ENCODE peak calls at places on chromosomes 16 and 17, in eight cellular contexts. I is fibroblast of the aortic adventitia, U is pancreas, X is HCT116, V is cardiac fibroblast, T is dorsolateral prefrontal cortex, Z is OCI-LY7, H is MM.1S. E is an unnamed sample.

GRCh38 chr17:50095626-50096037 is 481 bp downstream of the PDK2 start:
- DNase-seq in I (peak; percentile 22), U (no peak), X (no peak), V (peak; percentile 38), T (no peak), Z (peak; percentile 35), H (no peak), E (no peak)

GRCh38 chr16:89072216-89073130 is 21.2 kb upstream of the ACSF3 start:
- DNase-seq in I (peak; percentile 37), U (no peak), X (no peak), V (peak; percentile 24), T (no peak), Z (no peak), H (no peak), E (peak; percentile 40)

GRCh38 chr16:59180083-59180476 is 446.0 kb upstream of the GOT2 start:
- DNase-seq in I (no peak), U (no peak), X (no peak), V (no peak), T (no peak), Z (no peak), H (no peak), E (no peak)

GRCh38 chr17:31674305-31674704 is 184.7 kb downstream of the COPRS start:
- DNase-seq in I (peak; percentile 81), U (no peak), X (no peak), V (peak; percentile 77), T (no peak), Z (no peak), H (no peak), E (peak; percentile 40)

GRCh38 chr17:45371414-45372324 is 54.8 kb upstream of the MAP3K14 start:
- DNase-seq in I (peak; percentile 95), U (peak; percentile 83), X (peak; percentile 92), V (peak; percentile 98), T (peak; percentile 31), Z (no peak), H (no peak), E (peak; percentile 72)

GRCh38 chr17:8091033-8091687 is 3.6 kb upstream of the ALOX12B start:
- DNase-seq in I (no peak), U (no peak), X (no peak), V (no peak), T (no peak), Z (peak; percentile 94), H (no peak), E (no peak)

GRCh38 chr17:17849147-17849820 is 12.5 kb upstream of the SREBF1 start:
- DNase-seq in I (peak; percentile 81), U (no peak), X (no peak), V (peak; percentile 91), T (peak; percentile 75), Z (no peak), H (no peak), E (no peak)

GRCh38 chr16:77191259-77191969 is 424 bp downstream of the MON1B start:
- DNase-seq in I (peak; percentile 17), U (peak; percentile 35), X (no peak), V (peak; percentile 21), T (no peak), Z (peak; percentile 49), H (peak; percentile 7), E (no peak)

GRCh38 chr16:28317040-28317880 is 24.9 kb downstream of the SBK1 start:
- DNase-seq in I (peak; percentile 39), U (peak; percentile 65), X (peak; percentile 21), V (peak; percentile 49), T (no peak), Z (peak; percentile 73), H (peak; percentile 57), E (no peak)

GRCh38 chr16:48608871-48609452 is 1.0 kb downstream of the N4BP1 start:
- DNase-seq in I (peak; percentile 20), U (no peak), X (no peak), V (no peak), T (no peak), Z (no peak), H (no peak), E (no peak)

GRCh38 chr17:1972429-1973160 is 52.5 kb downstream of the RTN4RL1 start:
- DNase-seq in I (no peak), U (no peak), X (no peak), V (peak; percentile 35), T (no peak), Z (no peak), H (no peak), E (no peak)

GRCh38 chr16:49706620-49707355 is 149.1 kb downstream of the ZNF423 start:
- DNase-seq in I (no peak), U (no peak), X (no peak), V (no peak), T (no peak), Z (no peak), H (no peak), E (no peak)

GRCh38 chr16:49703494-49703893 is 152.4 kb downstream of the ZNF423 start:
- DNase-seq in I (no peak), U (no peak), X (no peak), V (no peak), T (no peak), Z (no peak), H (no peak), E (no peak)

GRCh38 chr16:49700928-49701685 is 154.8 kb downstream of the ZNF423 start:
- DNase-seq in I (no peak), U (no peak), X (no peak), V (no peak), T (no peak), Z (no peak), H (no peak), E (no peak)

GRCh38 chr16:49701867-49702494 is 153.9 kb downstream of the ZNF423 start:
- DNase-seq in I (peak; percentile 64), U (no peak), X (no peak), V (peak; percentile 93), T (peak; percentile 77), Z (no peak), H (no peak), E (no peak)

GRCh38 chr16:49704586-49705155 is 151.2 kb downstream of the ZNF423 start:
- DNase-seq in I (no peak), U (no peak), X (no peak), V (no peak), T (no peak), Z (peak; percentile 8), H (peak; percentile 18), E (no peak)
- TF ChIP-seq CTCF in I (no peak), U (no peak), X (peak; percentile 36), V (no peak), T (no peak), Z (peak; percentile 51), H (peak; percentile 41), E (no peak)

DNA sequence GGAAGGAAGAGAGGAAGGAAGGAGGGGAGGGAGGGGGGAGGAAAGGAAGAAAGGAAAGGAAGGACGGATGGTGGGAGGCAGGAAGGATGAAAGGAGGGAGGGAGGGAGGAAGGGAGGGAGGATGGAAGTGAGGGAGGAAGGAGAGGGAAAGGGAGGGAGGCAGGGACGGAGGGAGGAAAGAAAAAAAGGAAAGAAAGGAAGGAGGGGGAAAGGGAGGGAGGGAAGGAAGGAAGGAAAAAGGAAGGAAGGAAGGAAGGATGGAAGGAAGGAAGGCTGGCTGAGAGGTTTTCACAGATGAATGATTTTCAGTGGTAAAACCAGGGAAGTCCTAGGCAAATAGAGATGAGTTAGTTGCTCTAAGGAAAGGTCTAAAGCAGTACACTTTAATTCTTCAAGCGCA is 276.6 kb upstream of the XYLT1 start:
- DNase-seq in I (no peak), U (no peak), X (no peak), V (no peak), T (no peak), Z (no peak), H (no peak), E (no peak)
- H3K4me3 ChIP-seq in I (no peak overlapping the region), U (no peak overlapping the region), X (no peak overlapping the region), V (no peak overlapping the region), T (no peak overlapping the region), Z (no peak overlapping the region), H (no peak overlapping the region), E (no peak overlapping the region)

DNA sequence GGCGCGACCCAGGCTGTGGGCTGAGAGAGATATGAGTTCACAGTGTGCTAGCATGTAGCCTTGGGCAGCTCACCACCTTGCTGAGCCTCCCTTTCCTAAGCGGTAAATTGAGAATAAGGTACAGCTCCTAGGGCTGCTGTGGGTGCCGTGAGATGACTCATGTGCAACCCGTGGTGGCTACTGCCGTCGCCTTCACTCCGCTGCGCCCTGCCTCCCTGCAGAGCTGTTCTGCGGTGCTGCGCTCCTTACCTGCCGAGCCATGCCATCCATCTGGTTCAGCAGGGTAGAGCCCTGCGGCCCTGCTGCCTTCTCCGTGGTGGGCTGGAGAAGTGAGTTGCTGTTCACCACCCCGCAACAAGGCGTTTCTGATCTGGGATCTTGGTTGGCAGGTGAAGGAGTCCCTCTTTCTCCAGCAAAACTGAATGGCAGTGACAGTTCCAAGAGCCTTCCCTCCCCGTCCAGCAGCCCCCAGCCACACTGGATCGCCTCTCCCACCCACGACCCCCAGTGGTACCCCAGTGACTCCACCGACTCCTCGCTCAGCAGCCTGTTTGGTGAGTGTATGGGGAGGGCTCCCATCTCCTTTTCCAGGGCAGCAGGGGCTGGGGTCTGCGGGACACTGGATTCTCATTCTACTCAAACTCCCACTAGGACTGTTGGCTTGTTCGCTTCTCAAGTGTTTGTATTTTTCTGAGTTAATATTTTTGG is 9.3 kb upstream of the JPT2 start:
- DNase-seq in I (no peak), U (no peak), X (no peak), V (no peak), T (no peak), Z (no peak), H (no peak), E (no peak)
- TF ChIP-seq CTCF in I (no peak), U (no peak), X (no peak), V (no peak), T (no peak), Z (no peak), H (no peak), E (no peak)

GRCh38 chr17:76715462-76715830 is 4.7 kb upstream of the MXRA7 start:
- DNase-seq in I (no peak), U (peak; percentile 8), X (no peak), V (no peak), T (no peak), Z (no peak), H (peak; percentile 50), E (no peak)

GRCh38 chr17:76714336-76714735 is 3.6 kb upstream of the MXRA7 start:
- DNase-seq in I (no peak), U (no peak), X (no peak), V (no peak), T (no peak), Z (no peak), H (no peak), E (no peak)

GRCh38 chr17:76714822-76715461 is 4.2 kb upstream of the MXRA7 start:
- DNase-seq in I (peak; percentile 76), U (peak; percentile 67), X (no peak), V (peak; percentile 70), T (peak; percentile 81), Z (peak; percentile 82), H (peak; percentile 81), E (no peak)

GRCh38 chr17:76716834-76717205 is 6.1 kb upstream of the MXRA7 start:
- DNase-seq in I (peak; percentile 97), U (no peak), X (no peak), V (peak; percentile 95), T (no peak), Z (no peak), H (no peak), E (no peak)

DNA sequence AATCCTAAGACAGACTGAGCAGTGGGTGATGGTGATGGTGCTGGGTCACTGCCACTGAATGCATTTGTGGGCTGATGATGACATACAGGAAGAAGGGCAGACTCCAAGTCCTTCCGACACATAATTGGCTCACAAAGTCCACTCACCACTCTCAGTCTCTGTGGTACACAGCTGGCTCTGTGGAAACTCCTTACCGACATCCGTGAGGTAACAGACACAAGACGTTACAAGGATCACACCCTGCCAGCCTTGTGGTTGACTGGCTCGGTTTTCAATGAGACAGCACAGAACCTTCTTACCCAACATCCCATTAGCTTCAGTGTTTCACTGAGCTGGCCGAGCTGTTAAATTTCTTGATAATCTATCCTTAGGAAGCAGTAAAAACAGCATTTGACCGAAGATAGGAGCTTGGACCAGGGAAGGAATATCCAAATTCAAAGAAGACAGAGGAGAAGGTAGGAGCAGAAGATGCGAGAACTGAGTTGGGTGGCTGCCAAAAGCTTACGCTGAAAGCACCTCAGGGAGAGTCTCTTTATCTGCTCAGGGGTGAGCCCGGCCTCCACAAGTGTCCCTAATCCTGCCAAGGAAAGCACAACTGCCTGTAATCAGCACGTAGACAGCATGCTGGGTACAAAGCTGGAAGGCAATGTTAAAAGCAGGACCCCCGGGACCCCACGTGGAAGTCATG is 5.5 kb upstream of the MXRA7 start:
- DNase-seq in I (peak; percentile 100), U (no peak), X (no peak), V (peak; percentile 99), T (no peak), Z (no peak), H (no peak), E (peak; percentile 56)
- H3K4me3 ChIP-seq in I (peak overlapping the region; percentile 23), U (no peak overlapping the region), X (no peak overlapping the region), V (no peak overlapping the region), T (no peak overlapping the region), Z (no peak overlapping the region), H (no peak overlapping the region), E (no peak overlapping the region)

E was measured in HFF-Myc.